ENCODE peak calls at places on chromosomes 13 and 19, in ten cellular contexts. Z is left lung, L is kidney epithelial cell, A is mucosa of descending colon, K is pancreas, H is tibial artery, O is body of pancreas, W is MM.1S, B is endodermal cell, I is esophagus squamous epithelium. J is an unnamed sample. For H3K36me3, the result is how much of the 10 kb centered on the place peaks cover.

GRCh38 chr13:29498426-29499040 is 97.0 kb downstream of the SLC7A1 start:
- DNase-seq in Z (no peak), L (no peak), A (no peak), K (no peak), H (no peak), O (peak), W (no peak), B (no peak), I (no peak), J (no peak)

GRCh38 chr13:111460548-111461444 is 140.4 kb downstream of the TEX29 start:
- DNase-seq in Z (no peak), L (peak), A (peak), K (peak), H (no peak), O (peak), W (no peak), B (peak), I (no peak), J (no peak)

GRCh38 chr19:31448221-31448657 is 99.0 kb upstream of the TSHZ3 start:
- DNase-seq in Z (peak), L (peak), A (peak), K (peak), H (peak), O (peak), W (no peak), B (no peak), I (no peak), J (peak)

GRCh38 chr13:100753391-100753790 is 78.8 kb upstream of the TMTC4 start:
- DNase-seq in Z (no peak), L (no peak), A (no peak), K (no peak), H (no peak), O (no peak), W (peak), B (no peak), I (no peak), J (no peak)

GRCh38 chr13:33665776-33666175 is 152.2 kb upstream of the RFC3 start:
- DNase-seq in Z (no peak), L (no peak), A (no peak), K (no peak), H (no peak), O (no peak), W (no peak), B (no peak), I (no peak), J (no peak)

GRCh38 chr19:32824906-32825608 is 44.5 kb downstream of the SLC7A9 start:
- DNase-seq in Z (no peak), L (no peak), A (no peak), K (no peak), H (no peak), O (no peak), W (no peak), B (no peak), I (no peak), J (no peak)

GRCh38 chr19:18496167-18496979 is 25.5 kb downstream of the ELL start:
- DNase-seq in Z (peak), L (peak), A (peak), K (peak), H (no peak), O (peak), W (peak), B (no peak), I (no peak), J (no peak)

GRCh38 chr19:31406106-31406505 is 56.9 kb upstream of the TSHZ3 start:
- DNase-seq in Z (no peak), L (no peak), A (no peak), K (no peak), H (no peak), O (no peak), W (no peak), B (no peak), I (no peak), J (no peak)

GRCh38 chr13:113415032-113415431 is 38.3 kb downstream of the ADPRHL1 start:
- DNase-seq in Z (no peak), L (no peak), A (no peak), K (no peak), H (no peak), O (no peak), W (no peak), B (no peak), I (no peak), J (no peak)

GRCh38 chr19:18108897-18109296 is 11.3 kb downstream of the MAST3 start:
- DNase-seq in Z (no peak), L (no peak), A (peak), K (no peak), H (no peak), O (no peak), W (no peak), B (no peak), I (no peak), J (no peak)

GRCh38 chr13:41075034-41075433 is 13.7 kb downstream of the WBP4 start:
- DNase-seq in Z (no peak), L (no peak), A (peak), K (no peak), H (no peak), O (peak), W (peak), B (no peak), I (no peak), J (no peak)

GRCh38 chr13:110636701-110637201 is 21.4 kb downstream of the NAXD start:
- DNase-seq in Z (no peak), L (no peak), A (no peak), K (no peak), H (no peak), O (no peak), W (no peak), B (peak), I (no peak), J (no peak)

DNA sequence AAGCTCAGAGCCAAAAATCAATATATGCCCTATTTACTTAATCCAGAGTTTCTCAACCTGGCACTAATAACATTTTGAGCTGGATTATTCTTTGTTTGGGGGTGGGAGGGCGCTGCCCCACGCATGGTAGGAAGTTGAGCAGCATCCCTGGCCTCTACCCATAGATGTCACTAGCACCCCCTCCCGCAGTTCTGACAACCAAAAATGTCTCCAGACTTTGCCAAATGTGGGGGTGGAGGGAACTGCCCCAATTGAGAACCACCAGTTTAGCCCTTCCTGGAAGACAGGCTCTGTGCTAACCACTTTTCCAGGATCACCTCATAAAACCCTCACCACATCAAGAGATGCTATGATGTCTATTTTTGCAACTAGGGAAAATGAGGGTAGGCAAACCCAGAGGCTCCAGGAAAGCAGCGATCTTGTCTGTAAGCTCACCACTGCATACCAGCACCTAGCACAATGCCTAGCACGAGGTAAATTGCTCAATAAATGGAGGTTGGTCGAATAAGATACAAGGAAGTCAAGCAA is 1.1 kb downstream of the TRIR start:
- DNase-seq in Z (no peak), L (no peak), A (peak), K (no peak), H (no peak), O (no peak), W (peak), B (peak), I (no peak), J (no peak)
- TF ChIP-seq CTCF in Z (no peak), L (peak), A (no peak), K (no peak), H (no peak), O (no peak), W (peak), B (peak), I (no peak), J (peak)

GRCh38 chr19:46192990-46193650 is 36.4 kb upstream of the IGFL1 start:
- DNase-seq in Z (peak), L (no peak), A (peak), K (no peak), H (peak), O (no peak), W (no peak), B (no peak), I (no peak), J (peak)

GRCh38 chr19:46189971-46190335 is 39.6 kb upstream of the IGFL1 start:
- DNase-seq in Z (no peak), L (no peak), A (no peak), K (no peak), H (no peak), O (no peak), W (no peak), B (no peak), I (no peak), J (no peak)

GRCh38 chr19:46191356-46191755 is 38.2 kb upstream of the IGFL1 start:
- DNase-seq in Z (no peak), L (no peak), A (no peak), K (no peak), H (no peak), O (no peak), W (no peak), B (no peak), I (no peak), J (no peak)

GRCh38 chr19:46191972-46192371 is 37.6 kb upstream of the IGFL1 start:
- DNase-seq in Z (no peak), L (no peak), A (no peak), K (no peak), H (no peak), O (no peak), W (no peak), B (no peak), I (no peak), J (no peak)

GRCh38 chr19:46190489-46190888 is 39.1 kb upstream of the IGFL1 start:
- DNase-seq in Z (no peak), L (no peak), A (no peak), K (no peak), H (no peak), O (no peak), W (no peak), B (no peak), I (no peak), J (no peak)
- H3K4me3 ChIP-seq in Z (no peak), L (no peak), A (no peak), K (no peak), H (no peak), O (no peak), W (no peak), B (no peak), I (no peak), J (no peak)

GRCh38 chr19:19672816-19673215 is 4.2 kb downstream of the ZNF101 start:
- DNase-seq in Z (no peak), L (no peak), A (no peak), K (no peak), H (no peak), O (no peak), W (no peak), B (no peak), I (no peak), J (no peak)

GRCh38 chr19:19677579-19677978 is 8.9 kb downstream of the ZNF101 start:
- DNase-seq in Z (no peak), L (no peak), A (no peak), K (no peak), H (no peak), O (no peak), W (no peak), B (no peak), I (no peak), J (no peak)

GRCh38 chr19:19679176-19680073 is 10.8 kb downstream of the ZNF101 start:
- DNase-seq in Z (no peak), L (no peak), A (no peak), K (no peak), H (no peak), O (no peak), W (no peak), B (no peak), I (no peak), J (no peak)

GRCh38 chr19:19670070-19670551 is 1.5 kb downstream of the ZNF101 start:
- DNase-seq in Z (no peak), L (no peak), A (no peak), K (no peak), H (no peak), O (no peak), W (no peak), B (peak), I (no peak), J (no peak)

DNA sequence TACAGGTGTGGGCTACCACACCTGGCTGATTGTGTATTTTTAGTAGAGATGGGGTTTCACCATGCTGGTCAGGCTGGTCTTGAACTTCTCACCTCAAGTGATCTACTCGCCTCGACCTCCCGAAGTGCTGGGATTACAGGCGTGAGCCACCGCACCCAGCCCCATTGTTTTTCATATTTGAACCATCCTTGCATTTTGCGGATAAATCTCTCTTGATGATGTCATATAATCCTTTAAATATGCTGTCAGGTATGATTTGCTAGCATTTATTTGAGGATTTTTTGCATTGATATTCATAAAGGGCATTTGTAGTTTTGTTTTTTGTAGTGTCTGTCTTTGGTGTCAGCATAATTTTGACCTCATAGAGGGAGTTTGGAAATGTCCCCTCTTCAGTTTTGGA is 5.7 kb downstream of the ZNF101 start:
- DNase-seq in Z (no peak), L (no peak), A (no peak), K (no peak), H (no peak), O (no peak), W (no peak), B (no peak), I (no peak), J (no peak)
- H3K36me3 ChIP-seq in Z (under half), L (under half), A (under half), K (under half), H (under half), O (under half), W (under half), B (half or more), I (under half), J (under half)

GRCh38 chr13:52003551-52003950 is 7.7 kb downstream of the ATP7B start:
- DNase-seq in Z (no peak), L (no peak), A (no peak), K (no peak), H (no peak), O (peak), W (no peak), B (peak), I (no peak), J (no peak)
- TF ChIP-seq CTCF in Z (no peak), L (no peak), A (no peak), K (no peak), H (no peak), O (no peak), W (no peak), B (peak), I (no peak), J (no peak)

DNA sequence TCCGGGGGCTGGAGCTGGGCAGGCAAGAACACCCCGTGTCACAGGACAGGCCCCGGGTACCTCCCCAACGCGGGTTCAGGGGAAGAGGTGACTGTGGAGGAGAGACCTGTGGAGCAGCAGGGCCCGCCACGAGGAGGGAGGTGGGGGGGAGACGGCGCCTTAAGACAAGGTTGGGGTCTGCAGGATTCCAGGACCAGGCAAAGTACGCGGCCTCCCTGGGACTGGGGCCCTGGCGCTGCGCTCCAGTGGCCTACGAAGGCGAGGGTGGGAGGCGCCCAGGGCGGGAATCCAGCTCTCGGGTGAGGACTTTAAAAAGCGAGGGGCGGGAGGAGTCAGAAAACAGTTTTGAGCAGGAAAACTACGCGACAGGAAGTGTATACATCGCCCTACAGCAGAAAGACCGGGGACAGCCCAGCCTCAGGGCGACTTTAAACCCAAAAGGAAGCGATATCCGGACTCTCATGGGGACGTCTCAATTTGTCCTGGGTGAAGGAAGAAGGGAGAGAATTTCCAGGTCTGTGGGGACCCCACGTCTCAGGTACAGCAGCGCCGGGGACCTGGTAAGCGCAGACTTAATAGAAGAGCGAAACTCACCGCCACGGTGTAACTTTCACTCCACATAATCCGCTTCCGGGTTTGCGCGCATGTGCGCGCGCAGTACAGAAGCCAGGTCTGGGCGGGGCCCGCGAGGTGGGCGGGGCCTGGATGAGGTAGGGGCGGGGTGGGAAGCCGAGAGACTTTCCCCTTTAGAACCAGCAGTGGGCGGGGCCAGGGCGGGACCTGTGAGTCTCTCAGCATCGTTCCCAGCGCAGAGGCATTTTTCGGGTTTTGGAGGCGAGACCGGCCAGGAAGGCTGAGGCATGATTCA is at the start of gene ZNF83:
- DNase-seq in Z (peak), L (peak), A (peak), K (peak), H (peak), O (peak), W (peak), B (peak), I (peak), J (peak)
- H3K4me3 ChIP-seq in Z (peak), L (peak), A (peak), K (peak), H (peak), O (peak), W (peak), B (peak), I (peak), J (peak)

GRCh38 chr19:38384209-38385027 is 3.4 kb downstream of the GGN start:
- DNase-seq in Z (no peak), L (no peak), A (no peak), K (no peak), H (no peak), O (no peak), W (no peak), B (peak), I (no peak), J (no peak)

GRCh38 chr19:38385804-38386257 is 2.0 kb downstream of the GGN start:
- DNase-seq in Z (no peak), L (no peak), A (no peak), K (no peak), H (no peak), O (no peak), W (no peak), B (peak), I (no peak), J (no peak)

GRCh38 chr19:38386300-38386967 is 1.4 kb downstream of the GGN start:
- DNase-seq in Z (no peak), L (no peak), A (peak), K (no peak), H (no peak), O (no peak), W (no peak), B (peak), I (no peak), J (no peak)

GRCh38 chr19:38383743-38384142 is 4.1 kb downstream of the GGN start:
- DNase-seq in Z (no peak), L (no peak), A (no peak), K (no peak), H (no peak), O (no peak), W (no peak), B (no peak), I (no peak), J (no peak)

DNA sequence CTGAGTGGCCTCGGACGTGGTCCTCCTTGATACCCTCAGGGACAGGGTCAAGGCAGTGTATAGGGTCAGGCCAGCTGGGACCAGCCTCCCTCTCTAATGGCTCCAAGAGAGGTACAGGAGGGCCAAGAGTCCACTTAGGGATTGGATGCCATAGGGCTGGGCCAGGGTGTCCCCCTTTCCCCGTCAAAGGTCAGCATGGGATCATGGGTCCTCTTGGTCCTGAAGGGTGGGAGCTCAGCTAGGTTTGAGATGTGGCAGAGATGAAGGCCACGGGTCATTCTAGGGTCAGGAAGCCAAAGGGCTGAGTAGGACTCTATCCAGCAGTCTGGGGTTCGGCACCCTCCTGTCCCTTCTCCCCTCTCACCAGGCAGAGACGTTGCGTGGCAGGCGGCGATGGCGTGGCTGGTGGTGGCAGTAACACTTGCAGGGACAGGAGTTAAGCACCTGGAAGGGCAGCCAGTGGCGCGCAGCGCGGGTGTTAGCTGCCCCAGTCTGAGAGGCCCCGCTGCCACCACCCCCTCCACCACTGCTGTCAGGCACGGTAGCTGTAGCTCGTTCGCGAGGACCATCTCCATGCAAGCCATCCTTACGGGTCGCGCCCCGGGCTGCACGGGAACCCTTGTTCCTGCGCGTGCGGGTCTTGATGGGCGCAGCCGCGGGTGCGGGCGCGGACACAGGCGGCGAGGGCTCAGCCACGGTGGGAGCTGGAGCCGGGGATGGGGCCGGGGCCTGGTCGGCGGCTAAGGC is 2.6 kb downstream of the GGN start:
- DNase-seq in Z (no peak), L (no peak), A (no peak), K (no peak), H (no peak), O (no peak), W (no peak), B (no peak), I (no peak), J (no peak)
- H3K36me3 ChIP-seq in Z (under half), L (under half), A (under half), K (under half), H (under half), O (under half), W (under half), B (under half), I (under half), J (under half)

DNA sequence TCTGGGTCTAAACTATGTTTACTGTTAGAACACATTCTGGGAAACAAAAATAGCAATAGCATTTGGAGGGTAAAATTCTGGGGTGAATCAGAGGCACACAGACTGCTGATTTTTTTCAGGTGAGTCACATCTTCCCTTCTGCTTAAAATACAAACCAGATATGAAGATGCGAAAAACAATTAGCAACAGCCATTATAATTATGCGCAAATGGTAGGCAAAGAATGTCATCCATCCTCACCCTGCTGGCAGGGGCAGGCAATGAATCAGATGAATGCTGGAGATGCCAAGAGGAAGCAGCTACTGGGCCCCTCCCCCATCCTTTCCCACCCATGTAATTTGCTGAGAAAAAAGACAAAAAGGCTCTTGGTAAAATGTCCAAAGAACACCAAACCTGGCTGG is 282.9 kb downstream of the KLF5 start:
- DNase-seq in Z (no peak), L (no peak), A (no peak), K (no peak), H (no peak), O (no peak), W (no peak), B (peak), I (no peak), J (peak)
- TF ChIP-seq CTCF in Z (no peak), L (no peak), A (no peak), K (no peak), H (no peak), O (no peak), W (no peak), B (peak), I (no peak), J (no peak)

GRCh38 chr19:21569497-21569870 is 64.1 kb downstream of the ZNF429 start:
- DNase-seq in Z (peak), L (no peak), A (peak), K (peak), H (no peak), O (peak), W (no peak), B (no peak), I (no peak), J (no peak)
- H3K4me3 ChIP-seq in Z (no peak), L (no peak), A (no peak), K (peak), H (no peak), O (no peak), W (no peak), B (no peak), I (peak), J (peak)